ENCODE peak calls at places on chromosomes 1 and 21, in seven cellular contexts. One of them, this sample, is unnamed.

GRCh38 chr1:214439352-214440119 is 111.9 kb downstream of the PTPN14 start:
- DNase-seq in IMR-90: peak; percentile 97
- DNase-seq in trophoblast cell: peak; percentile 97
- DNase-seq in mesenchymal stem cell: peak; percentile 94
- DNase-seq in H1: no peak
- DNase-seq in mesendoderm: peak; percentile 84
- DNase-seq in neuronal stem cell: no peak
- DNase-seq in this sample: peak; percentile 49

GRCh38 chr1:41713141-41713540 is 205.6 kb downstream of the HIVEP3 start:
- DNase-seq in mesenchymal stem cell: peak; percentile 10
- DNase-seq in trophoblast cell: no peak
- DNase-seq in H1: no peak
- DNase-seq in IMR-90: no peak
- DNase-seq in mesendoderm: peak; percentile 14
- DNase-seq in neuronal stem cell: no peak
- DNase-seq in this sample: no peak

GRCh38 chr1:203480084-203480483 is 4.5 kb downstream of the PRELP start:
- DNase-seq in trophoblast cell: no peak
- DNase-seq in neuronal stem cell: no peak
- DNase-seq in H1: no peak
- DNase-seq in mesenchymal stem cell: peak; percentile 51
- DNase-seq in mesendoderm: no peak
- DNase-seq in IMR-90: peak; percentile 74
- DNase-seq in this sample: no peak

GRCh38 chr1:25502957-25503356 is 40.4 kb upstream of the LDLRAP1 start:
- DNase-seq in mesenchymal stem cell: peak; percentile 56
- DNase-seq in IMR-90: peak; percentile 79
- DNase-seq in trophoblast cell: no peak
- DNase-seq in neuronal stem cell: no peak
- DNase-seq in mesendoderm: no peak
- DNase-seq in H1: no peak
- DNase-seq in this sample: no peak

GRCh38 chr1:230124187-230125128 is 57.4 kb downstream of the GALNT2 start:
- DNase-seq in mesenchymal stem cell: peak; percentile 33
- DNase-seq in IMR-90: no peak
- DNase-seq in mesendoderm: no peak
- DNase-seq in H1: no peak
- DNase-seq in neuronal stem cell: no peak
- DNase-seq in trophoblast cell: peak; percentile 65
- DNase-seq in this sample: no peak

GRCh38 chr21:42349420-42350075 is 1.2 kb downstream of the TFF2 start:
- DNase-seq in IMR-90: no peak
- DNase-seq in mesenchymal stem cell: no peak
- DNase-seq in trophoblast cell: no peak
- DNase-seq in neuronal stem cell: no peak
- DNase-seq in H1: no peak
- DNase-seq in mesendoderm: no peak
- DNase-seq in this sample: no peak

GRCh38 chr1:35876988-35877387 is 6.0 kb upstream of the AGO1 start:
- DNase-seq in IMR-90: peak; percentile 27
- DNase-seq in trophoblast cell: no peak
- DNase-seq in mesendoderm: peak; percentile 57
- DNase-seq in H1: no peak
- DNase-seq in mesenchymal stem cell: peak; percentile 42
- DNase-seq in neuronal stem cell: no peak
- DNase-seq in this sample: no peak

GRCh38 chr1:17099941-17100340 is 19.3 kb downstream of the PADI2 start:
- DNase-seq in neuronal stem cell: no peak
- DNase-seq in mesenchymal stem cell: no peak
- DNase-seq in H1: no peak
- DNase-seq in mesendoderm: no peak
- DNase-seq in IMR-90: no peak
- DNase-seq in trophoblast cell: no peak
- DNase-seq in this sample: no peak

GRCh38 chr1:233730380-233730779 is 116.5 kb downstream of the KCNK1 start:
- DNase-seq in trophoblast cell: no peak
- DNase-seq in neuronal stem cell: no peak
- DNase-seq in mesenchymal stem cell: no peak
- DNase-seq in H1: no peak
- DNase-seq in IMR-90: no peak
- DNase-seq in mesendoderm: no peak
- DNase-seq in this sample: no peak

GRCh38 chr21:46061950-46062349 is 36.0 kb upstream of the COL6A2 start:
- DNase-seq in neuronal stem cell: no peak
- DNase-seq in mesendoderm: no peak
- DNase-seq in trophoblast cell: no peak
- DNase-seq in IMR-90: no peak
- DNase-seq in mesenchymal stem cell: no peak
- DNase-seq in H1: no peak
- DNase-seq in this sample: no peak

GRCh38 chr1:161119379-161120061 is 1.6 kb downstream of the NIT1 start:
- DNase-seq in neuronal stem cell: no peak
- DNase-seq in H1: no peak
- DNase-seq in IMR-90: peak; percentile 75
- DNase-seq in mesenchymal stem cell: peak; percentile 88
- DNase-seq in trophoblast cell: peak; percentile 93
- DNase-seq in mesendoderm: peak; percentile 97
- DNase-seq in this sample: peak; percentile 76

GRCh38 chr1:31822766-31823165 is 6.9 kb upstream of the SPOCD1 start:
- DNase-seq in trophoblast cell: no peak
- DNase-seq in mesenchymal stem cell: no peak
- DNase-seq in mesendoderm: no peak
- DNase-seq in H1: no peak
- DNase-seq in IMR-90: peak; percentile 39
- DNase-seq in neuronal stem cell: no peak
- DNase-seq in this sample: no peak
- H3K9ac ChIP-seq in trophoblast cell: no peak overlapping the region
- H3K9ac ChIP-seq in mesenchymal stem cell: peak overlapping the region; percentile 24
- H3K9ac ChIP-seq in mesendoderm: no peak overlapping the region
- H3K9ac ChIP-seq in H1: no peak overlapping the region
- H3K9ac ChIP-seq in IMR-90: no peak overlapping the region
- H3K9ac ChIP-seq in neuronal stem cell: no peak overlapping the region
- H3K9ac ChIP-seq in this sample: no peak overlapping the region

DNA sequence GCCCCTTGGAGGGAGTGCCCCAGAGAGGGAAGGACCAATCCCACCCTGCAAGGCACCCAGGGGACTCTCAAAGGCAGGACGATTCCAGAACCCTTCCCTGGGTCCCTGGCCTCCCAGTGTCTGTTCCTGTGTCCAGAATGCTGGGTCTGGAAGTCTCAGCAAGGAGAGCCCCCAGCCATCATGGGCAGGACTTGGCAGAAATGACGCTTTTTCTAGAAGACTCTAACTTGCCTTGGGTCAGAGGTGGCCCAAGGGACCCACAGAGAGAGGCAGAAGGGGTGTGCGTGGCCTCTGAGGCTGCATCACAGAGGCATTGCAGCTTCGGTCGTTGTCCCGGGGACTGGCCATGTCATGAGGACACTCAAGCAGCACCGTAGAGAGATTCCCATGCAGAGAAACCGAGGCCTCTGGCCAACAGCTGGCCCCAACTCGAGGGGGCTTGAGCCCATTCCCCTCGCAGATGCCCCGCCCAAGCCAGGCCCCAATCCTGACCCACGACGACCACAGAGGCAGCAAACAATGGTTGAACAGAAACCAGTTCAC is 57.8 kb downstream of the WNT9A start:
- DNase-seq in trophoblast cell: no peak
- DNase-seq in H1: no peak
- DNase-seq in IMR-90: no peak
- DNase-seq in neuronal stem cell: no peak
- DNase-seq in mesenchymal stem cell: no peak
- DNase-seq in mesendoderm: no peak
- DNase-seq in this sample: no peak
- H2BK120ac ChIP-seq in trophoblast cell: no peak overlapping the region
- H2BK120ac ChIP-seq in H1: no peak overlapping the region
- H2BK120ac ChIP-seq in IMR-90: no peak overlapping the region
- H2BK120ac ChIP-seq in neuronal stem cell: no peak overlapping the region
- H2BK120ac ChIP-seq in mesenchymal stem cell: no peak overlapping the region
- H2BK120ac ChIP-seq in mesendoderm: no peak overlapping the region
- H2BK120ac ChIP-seq in this sample: no peak overlapping the region

GRCh38 chr1:98385691-98386090 is 275.8 kb upstream of the SNX7 start:
- DNase-seq in neuronal stem cell: no peak
- DNase-seq in IMR-90: peak; percentile 45
- DNase-seq in mesendoderm: no peak
- DNase-seq in mesenchymal stem cell: no peak
- DNase-seq in H1: no peak
- DNase-seq in trophoblast cell: no peak
- DNase-seq in this sample: no peak
- H3K9ac ChIP-seq in neuronal stem cell: no peak overlapping the region
- H3K9ac ChIP-seq in IMR-90: no peak overlapping the region
- H3K9ac ChIP-seq in mesendoderm: no peak overlapping the region
- H3K9ac ChIP-seq in mesenchymal stem cell: no peak overlapping the region
- H3K9ac ChIP-seq in H1: no peak overlapping the region
- H3K9ac ChIP-seq in trophoblast cell: no peak overlapping the region
- H3K9ac ChIP-seq in this sample: no peak overlapping the region

DNA sequence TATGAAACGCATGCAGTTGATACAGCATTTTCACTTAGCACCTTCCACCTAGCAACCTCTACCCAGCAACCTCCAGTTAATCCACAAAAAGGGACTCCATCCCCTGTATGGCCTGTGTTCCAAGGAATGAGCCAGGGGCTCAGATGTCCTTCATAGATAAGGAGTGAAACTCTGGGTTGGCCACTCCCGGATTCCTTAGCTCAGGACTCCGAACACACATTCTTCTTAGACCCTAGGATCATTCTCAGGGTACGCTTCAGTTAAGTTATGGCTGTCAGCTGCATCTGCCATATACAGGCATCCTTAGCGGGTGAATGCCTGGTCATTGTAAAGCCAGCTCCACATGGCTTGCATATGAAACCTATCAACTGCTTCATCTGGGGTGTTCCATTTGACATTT is 15.9 kb upstream of the IFI6 start:
- DNase-seq in H1: no peak
- DNase-seq in mesenchymal stem cell: no peak
- DNase-seq in mesendoderm: peak; percentile 40
- DNase-seq in trophoblast cell: no peak
- DNase-seq in IMR-90: no peak
- DNase-seq in neuronal stem cell: no peak
- DNase-seq in this sample: no peak
- H2BK120ac ChIP-seq in H1: no peak overlapping the region
- H2BK120ac ChIP-seq in mesenchymal stem cell: no peak overlapping the region
- H2BK120ac ChIP-seq in mesendoderm: no peak overlapping the region
- H2BK120ac ChIP-seq in trophoblast cell: no peak overlapping the region
- H2BK120ac ChIP-seq in IMR-90: no peak overlapping the region
- H2BK120ac ChIP-seq in neuronal stem cell: no peak overlapping the region
- H2BK120ac ChIP-seq in this sample: no peak overlapping the region